ENCODE peak calls at places on chromosomes 6 and 20, in eight cellular contexts. F is HFFc6; D is RPMI8226; H is choroid plexus epithelial cell; S is aorta; W is NB4; K is testis; X is effector memory CD8-positive, alpha-beta T cell. Q is an unnamed sample.

GRCh38 chr6:157403684-157404051 is 22.7 kb downstream of the ZDHHC14 start:
- DNase-seq in F (no peak), D (no peak), H (no peak), S (no peak), W (no peak), K (no peak), X (no peak), Q (no peak)

GRCh38 chr6:52305948-52306767 is 21.6 kb upstream of the MCM3 start:
- DNase-seq in F (no peak), D (peak; percentile 71), H (no peak), S (no peak), W (peak; percentile 52), K (no peak), X (no peak), Q (no peak)

GRCh38 chr6:36244641-36245280 is 25.1 kb upstream of the PNPLA1 start:
- DNase-seq in F (no peak), D (no peak), H (no peak), S (no peak), W (no peak), K (no peak), X (no peak), Q (peak; percentile 80)

GRCh38 chr20:60559462-60559861 is 601.2 kb downstream of the CDH26 start:
- DNase-seq in F (no peak), D (peak; percentile 12), H (no peak), S (no peak), W (no peak), K (no peak), X (no peak), Q (no peak)

GRCh38 chr6:154731296-154732218 is 1.7 kb upstream of the SCAF8 start:
- DNase-seq in F (no peak), D (no peak), H (no peak), S (no peak), W (peak; percentile 18), K (no peak), X (no peak), Q (peak; percentile 81)

GRCh38 chr20:16747291-16747811 is 807 bp upstream of the OTOR start:
- DNase-seq in F (no peak), D (peak; percentile 12), H (no peak), S (no peak), W (no peak), K (no peak), X (no peak), Q (no peak)

GRCh38 chr6:49202923-49203322 is 260.1 kb downstream of the MMUT start:
- DNase-seq in F (peak; percentile 11), D (no peak), H (peak; percentile 8), S (no peak), W (no peak), K (no peak), X (no peak), Q (no peak)

GRCh38 chr6:53065266-53066058 is at the start of gene FBXO9:
- DNase-seq in F (no peak), D (peak; percentile 69), H (peak; percentile 50), S (peak; percentile 92), W (peak; percentile 78), K (peak; percentile 82), X (peak; percentile 67), Q (peak; percentile 75)

GRCh38 chr6:133368664-133369063 is 127.5 kb downstream of the EYA4 start:
- DNase-seq in F (no peak), D (no peak), H (peak; percentile 31), S (no peak), W (no peak), K (no peak), X (no peak), Q (peak; percentile 33)

GRCh38 chr6:31559958-31560696 is 12.0 kb upstream of the LTA start:
- DNase-seq in F (peak; percentile 74), D (no peak), H (peak; percentile 76), S (peak; percentile 80), W (peak; percentile 98), K (no peak), X (no peak), Q (no peak)